ENCODE peak calls at places on chromosome 21, in four cellular contexts. One of them, this sample, is unnamed.

GRCh38 chr21:34076835-34077234 is 3.5 kb downstream of the MRPS6 start:
- DNase-seq in A549: no peak
- DNase-seq in BE2C: no peak
- DNase-seq in activated CD8-positive, alpha-beta T cell treated with anti-CD3 and anti-CD28 coated beads for 36 hours: no peak
- DNase-seq in this sample: no peak

GRCh38 chr21:26961704-26962103 is 5.2 kb downstream of the ADAMTS5 start:
- DNase-seq in A549: no peak
- DNase-seq in activated CD8-positive, alpha-beta T cell treated with anti-CD3 and anti-CD28 coated beads for 36 hours: peak
- DNase-seq in BE2C: peak
- DNase-seq in this sample: no peak

GRCh38 chr21:21463456-21463855 is 465.2 kb downstream of the NCAM2 start:
- DNase-seq in BE2C: no peak
- DNase-seq in activated CD8-positive, alpha-beta T cell treated with anti-CD3 and anti-CD28 coated beads for 36 hours: no peak
- DNase-seq in A549: no peak
- DNase-seq in this sample: no peak

GRCh38 chr21:37503848-37504467 is 137.4 kb downstream of the DYRK1A start:
- DNase-seq in activated CD8-positive, alpha-beta T cell treated with anti-CD3 and anti-CD28 coated beads for 36 hours: peak
- DNase-seq in A549: no peak
- DNase-seq in BE2C: no peak
- DNase-seq in this sample: no peak

GRCh38 chr21:25881524-25882376 is 147.0 kb downstream of the GABPA start:
- DNase-seq in A549: peak
- DNase-seq in BE2C: peak
- DNase-seq in activated CD8-positive, alpha-beta T cell treated with anti-CD3 and anti-CD28 coated beads for 36 hours: peak
- DNase-seq in this sample: no peak

GRCh38 chr21:27647921-27648320 is 681.0 kb upstream of the ADAMTS5 start:
- DNase-seq in A549: no peak
- DNase-seq in BE2C: no peak
- DNase-seq in activated CD8-positive, alpha-beta T cell treated with anti-CD3 and anti-CD28 coated beads for 36 hours: no peak
- DNase-seq in this sample: no peak

GRCh38 chr21:34582506-34583150 is 32.3 kb downstream of the RCAN1 start:
- DNase-seq in BE2C: no peak
- DNase-seq in A549: peak
- DNase-seq in activated CD8-positive, alpha-beta T cell treated with anti-CD3 and anti-CD28 coated beads for 36 hours: peak
- DNase-seq in this sample: no peak

GRCh38 chr21:27823652-27824201 is 856.8 kb upstream of the ADAMTS5 start:
- DNase-seq in A549: no peak
- DNase-seq in BE2C: no peak
- DNase-seq in activated CD8-positive, alpha-beta T cell treated with anti-CD3 and anti-CD28 coated beads for 36 hours: no peak
- DNase-seq in this sample: no peak

GRCh38 chr21:22728091-22728490 is 1729.9 kb downstream of the NCAM2 start:
- DNase-seq in BE2C: no peak
- DNase-seq in A549: no peak
- DNase-seq in activated CD8-positive, alpha-beta T cell treated with anti-CD3 and anti-CD28 coated beads for 36 hours: no peak
- DNase-seq in this sample: no peak

GRCh38 chr21:45747802-45748445 is 104.4 kb downstream of the PCBP3 start:
- DNase-seq in activated CD8-positive, alpha-beta T cell treated with anti-CD3 and anti-CD28 coated beads for 36 hours: no peak
- DNase-seq in BE2C: peak
- DNase-seq in A549: peak
- DNase-seq in this sample: no peak

GRCh38 chr21:34889537-34890257 is 159.4 kb downstream of the RUNX1 start:
- DNase-seq in A549: peak
- DNase-seq in BE2C: peak
- DNase-seq in activated CD8-positive, alpha-beta T cell treated with anti-CD3 and anti-CD28 coated beads for 36 hours: peak
- DNase-seq in this sample: no peak

GRCh38 chr21:24436236-24436635 is 1171.0 kb downstream of the MRPL39 start:
- DNase-seq in A549: no peak
- DNase-seq in activated CD8-positive, alpha-beta T cell treated with anti-CD3 and anti-CD28 coated beads for 36 hours: no peak
- DNase-seq in BE2C: no peak
- DNase-seq in this sample: no peak

GRCh38 chr21:34182436-34182835 is 109.1 kb downstream of the MRPS6 start:
- DNase-seq in activated CD8-positive, alpha-beta T cell treated with anti-CD3 and anti-CD28 coated beads for 36 hours: no peak
- DNase-seq in BE2C: no peak
- DNase-seq in A549: no peak
- DNase-seq in this sample: no peak

GRCh38 chr21:45528028-45528705 is 14.1 kb downstream of the SLC19A1 start:
- DNase-seq in activated CD8-positive, alpha-beta T cell treated with anti-CD3 and anti-CD28 coated beads for 36 hours: no peak
- DNase-seq in BE2C: no peak
- DNase-seq in A549: no peak
- DNase-seq in this sample: no peak

GRCh38 chr21:18384771-18385170 is 18.8 kb downstream of the TMPRSS15 start:
- DNase-seq in activated CD8-positive, alpha-beta T cell treated with anti-CD3 and anti-CD28 coated beads for 36 hours: no peak
- DNase-seq in BE2C: no peak
- DNase-seq in A549: no peak
- DNase-seq in this sample: no peak

GRCh38 chr21:24208562-24209260 is 1398.6 kb downstream of the MRPL39 start:
- DNase-seq in BE2C: no peak
- DNase-seq in activated CD8-positive, alpha-beta T cell treated with anti-CD3 and anti-CD28 coated beads for 36 hours: no peak
- DNase-seq in A549: no peak
- DNase-seq in this sample: no peak

GRCh38 chr21:33262921-33263320 is 3.2 kb upstream of the IL10RB start:
- DNase-seq in A549: no peak
- DNase-seq in activated CD8-positive, alpha-beta T cell treated with anti-CD3 and anti-CD28 coated beads for 36 hours: no peak
- DNase-seq in BE2C: no peak
- DNase-seq in this sample: no peak

GRCh38 chr21:33396436-33396835 is 6.8 kb upstream of the IFNGR2 start:
- DNase-seq in A549: no peak
- DNase-seq in BE2C: no peak
- DNase-seq in activated CD8-positive, alpha-beta T cell treated with anti-CD3 and anti-CD28 coated beads for 36 hours: no peak
- DNase-seq in this sample: no peak

GRCh38 chr21:45412909-45413581 is 8.1 kb downstream of the COL18A1 start:
- DNase-seq in activated CD8-positive, alpha-beta T cell treated with anti-CD3 and anti-CD28 coated beads for 36 hours: no peak
- DNase-seq in BE2C: peak
- DNase-seq in A549: no peak
- DNase-seq in this sample: no peak

GRCh38 chr21:45536301-45537081 is 5.7 kb downstream of the SLC19A1 start:
- DNase-seq in A549: no peak
- DNase-seq in BE2C: peak
- DNase-seq in activated CD8-positive, alpha-beta T cell treated with anti-CD3 and anti-CD28 coated beads for 36 hours: no peak
- DNase-seq in this sample: no peak

GRCh38 chr21:27740084-27740483 is 773.2 kb upstream of the ADAMTS5 start:
- DNase-seq in activated CD8-positive, alpha-beta T cell treated with anti-CD3 and anti-CD28 coated beads for 36 hours: no peak
- DNase-seq in A549: no peak
- DNase-seq in BE2C: no peak
- DNase-seq in this sample: no peak

GRCh38 chr21:26888256-26888655 is 43.0 kb upstream of the ADAMTS1 start:
- DNase-seq in A549: no peak
- DNase-seq in BE2C: no peak
- DNase-seq in activated CD8-positive, alpha-beta T cell treated with anti-CD3 and anti-CD28 coated beads for 36 hours: no peak
- DNase-seq in this sample: no peak

GRCh38 chr21:34852438-34852837 is 183.6 kb downstream of the CLIC6 start:
- DNase-seq in activated CD8-positive, alpha-beta T cell treated with anti-CD3 and anti-CD28 coated beads for 36 hours: no peak
- DNase-seq in A549: no peak
- DNase-seq in BE2C: no peak
- DNase-seq in this sample: no peak

GRCh38 chr21:28253971-28254370 is 738.7 kb downstream of the LTN1 start:
- DNase-seq in A549: no peak
- DNase-seq in activated CD8-positive, alpha-beta T cell treated with anti-CD3 and anti-CD28 coated beads for 36 hours: no peak
- DNase-seq in BE2C: no peak
- DNase-seq in this sample: no peak

GRCh38 chr21:38494688-38495087 is 3.6 kb downstream of the ERG start:
- DNase-seq in BE2C: no peak
- DNase-seq in activated CD8-positive, alpha-beta T cell treated with anti-CD3 and anti-CD28 coated beads for 36 hours: no peak
- DNase-seq in A549: no peak
- DNase-seq in this sample: no peak

GRCh38 chr21:42737969-42738590 is 84.7 kb downstream of the PDE9A start:
- DNase-seq in BE2C: no peak
- DNase-seq in A549: no peak
- DNase-seq in activated CD8-positive, alpha-beta T cell treated with anti-CD3 and anti-CD28 coated beads for 36 hours: peak
- DNase-seq in this sample: no peak

DNA sequence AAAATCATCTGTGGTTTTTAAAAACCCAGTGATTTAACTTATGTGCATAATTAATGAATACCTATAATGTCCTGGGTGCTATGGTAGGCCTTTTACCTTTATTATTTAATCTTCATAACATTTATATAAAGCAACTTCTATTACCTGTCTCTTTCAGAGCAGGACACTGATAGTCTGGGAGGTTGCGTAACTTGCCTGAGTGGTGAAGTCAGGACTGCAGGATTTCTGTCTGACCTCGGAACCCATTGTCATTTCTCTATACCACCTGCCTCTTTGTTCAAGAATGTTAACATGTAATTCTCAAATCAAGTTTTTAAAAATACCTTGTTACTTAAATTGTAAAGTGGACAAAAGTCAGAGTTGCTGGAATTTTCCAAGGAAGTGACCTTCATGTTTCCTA is 41.0 kb upstream of the BACH1 start:
- DNase-seq in BE2C: no peak
- DNase-seq in A549: no peak
- DNase-seq in activated CD8-positive, alpha-beta T cell treated with anti-CD3 and anti-CD28 coated beads for 36 hours: no peak
- DNase-seq in this sample: no peak
- TF ChIP-seq CTCF in BE2C: no peak
- TF ChIP-seq CTCF in A549: no peak
- TF ChIP-seq CTCF in activated CD8-positive, alpha-beta T cell treated with anti-CD3 and anti-CD28 coated beads for 36 hours: no peak
- TF ChIP-seq CTCF in this sample: no peak

DNA sequence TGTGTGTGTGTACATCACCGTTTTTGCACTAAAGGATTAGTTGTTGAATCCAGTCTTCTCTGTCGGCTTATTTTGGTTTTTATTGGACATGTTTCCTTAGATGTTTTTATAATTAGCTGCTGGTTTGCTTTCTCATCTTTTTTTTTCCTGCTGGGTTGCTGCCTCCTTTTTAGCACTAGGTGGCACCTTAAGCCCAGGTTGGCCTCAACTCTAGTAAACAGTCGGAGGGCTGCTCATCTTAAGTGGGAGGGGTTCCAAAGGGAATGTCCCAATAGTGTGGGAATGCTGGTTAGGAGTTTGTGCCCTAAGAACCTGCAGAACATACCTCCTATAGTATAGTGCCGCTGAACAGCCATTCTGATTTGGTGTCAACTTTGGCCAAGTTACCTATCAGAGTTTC is 570.1 kb upstream of the CXADR start:
- DNase-seq in BE2C: peak
- DNase-seq in A549: no peak
- DNase-seq in activated CD8-positive, alpha-beta T cell treated with anti-CD3 and anti-CD28 coated beads for 36 hours: no peak
- DNase-seq in this sample: no peak
- TF ChIP-seq CTCF in BE2C: peak
- TF ChIP-seq CTCF in A549: peak
- TF ChIP-seq CTCF in activated CD8-positive, alpha-beta T cell treated with anti-CD3 and anti-CD28 coated beads for 36 hours: no peak
- TF ChIP-seq CTCF in this sample: no peak

DNA sequence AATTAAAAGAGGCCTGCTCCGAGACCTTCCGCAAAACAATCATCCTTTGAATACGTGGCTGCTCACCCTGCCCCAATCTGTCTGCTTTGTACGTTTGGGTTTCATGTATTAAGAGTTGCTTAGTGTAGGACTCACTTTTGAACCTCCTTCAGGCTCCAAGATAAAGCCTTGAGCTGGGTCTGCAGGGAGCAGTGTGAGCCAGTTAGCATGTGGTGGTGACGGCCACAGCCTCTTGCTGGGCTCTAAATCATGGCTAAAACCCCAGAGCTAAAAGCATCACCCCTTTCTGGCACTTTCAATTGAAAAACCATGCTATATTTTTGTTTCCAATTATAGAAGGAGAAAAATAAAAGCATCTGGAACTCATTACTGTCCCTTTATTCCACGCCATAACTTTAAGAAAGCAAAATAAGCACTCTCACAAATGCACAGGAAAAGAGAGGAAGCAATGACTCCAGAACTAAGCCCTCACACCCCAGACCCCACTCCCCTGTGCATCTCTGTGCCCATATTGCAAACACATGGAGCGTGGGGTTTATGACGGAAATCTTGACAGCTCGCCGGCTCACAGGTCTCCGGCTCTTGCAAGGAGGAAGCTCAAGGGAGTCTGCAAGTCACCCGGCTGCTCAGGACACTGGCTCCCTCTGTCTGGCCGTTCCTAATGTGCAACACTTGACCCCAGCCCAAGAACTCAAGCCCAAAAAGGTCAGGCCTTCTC is 135.5 kb downstream of the MIS18A start:
- DNase-seq in activated CD8-positive, alpha-beta T cell treated with anti-CD3 and anti-CD28 coated beads for 36 hours: no peak
- DNase-seq in BE2C: no peak
- DNase-seq in A549: no peak
- DNase-seq in this sample: no peak
- TF ChIP-seq CTCF in activated CD8-positive, alpha-beta T cell treated with anti-CD3 and anti-CD28 coated beads for 36 hours: no peak
- TF ChIP-seq CTCF in BE2C: no peak
- TF ChIP-seq CTCF in A549: no peak
- TF ChIP-seq CTCF in this sample: no peak

DNA sequence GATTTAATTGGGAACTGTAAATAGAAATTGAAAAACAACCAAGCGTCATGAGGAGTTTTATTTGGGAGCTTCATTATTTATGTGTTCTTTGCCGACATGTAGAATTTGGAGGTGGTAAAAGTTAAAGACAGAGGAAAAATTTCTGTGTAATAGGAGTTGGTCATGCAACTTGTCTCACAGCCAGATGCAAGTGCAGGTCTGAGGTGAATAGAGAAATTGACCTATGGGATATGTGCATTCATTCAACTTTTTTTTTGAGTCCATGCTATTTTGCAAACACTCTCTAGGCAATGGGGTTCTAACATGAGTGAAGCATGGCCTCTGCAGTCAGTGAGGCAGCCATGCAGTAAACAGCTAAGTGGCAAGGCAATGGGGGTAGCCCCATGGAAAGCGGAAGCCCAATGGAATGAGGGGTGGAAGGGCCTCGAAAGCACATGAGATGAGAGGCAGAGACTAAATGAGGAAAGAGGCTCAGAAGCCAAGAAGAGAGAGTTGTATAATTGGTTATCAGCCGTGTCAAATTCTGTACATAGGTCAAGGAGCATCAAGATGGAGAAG is 56.4 kb upstream of the NRIP1 start:
- DNase-seq in A549: no peak
- DNase-seq in activated CD8-positive, alpha-beta T cell treated with anti-CD3 and anti-CD28 coated beads for 36 hours: no peak
- DNase-seq in BE2C: no peak
- DNase-seq in this sample: no peak
- TF ChIP-seq CTCF in A549: no peak
- TF ChIP-seq CTCF in activated CD8-positive, alpha-beta T cell treated with anti-CD3 and anti-CD28 coated beads for 36 hours: no peak
- TF ChIP-seq CTCF in BE2C: no peak
- TF ChIP-seq CTCF in this sample: no peak

DNA sequence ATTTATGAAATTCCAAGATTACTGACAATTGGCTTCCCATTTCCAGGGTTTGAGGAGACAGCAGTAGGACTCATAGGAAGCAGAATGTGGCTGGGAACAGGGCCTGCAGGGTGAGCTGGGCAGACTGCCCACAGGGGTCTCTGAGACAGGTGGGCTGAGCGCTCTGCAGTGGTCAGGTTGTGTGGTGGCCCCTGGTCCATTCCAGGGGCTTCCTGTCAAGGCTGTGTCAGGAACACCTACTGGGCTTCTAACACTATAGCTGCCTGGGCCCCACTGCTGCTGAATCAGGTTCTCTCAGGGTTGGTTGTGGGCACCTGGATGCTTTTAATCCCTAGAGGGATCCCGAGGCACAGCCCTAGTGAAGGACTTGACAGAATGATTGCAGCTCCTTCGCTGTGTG is 72.1 kb downstream of the BACE2 start:
- DNase-seq in BE2C: no peak
- DNase-seq in activated CD8-positive, alpha-beta T cell treated with anti-CD3 and anti-CD28 coated beads for 36 hours: no peak
- DNase-seq in A549: no peak
- DNase-seq in this sample: no peak
- TF ChIP-seq CTCF in BE2C: no peak
- TF ChIP-seq CTCF in activated CD8-positive, alpha-beta T cell treated with anti-CD3 and anti-CD28 coated beads for 36 hours: no peak
- TF ChIP-seq CTCF in A549: no peak
- TF ChIP-seq CTCF in this sample: no peak

GRCh38 chr21:39720126-39720778 is 24.7 kb upstream of the IGSF5 start:
- DNase-seq in BE2C: no peak
- DNase-seq in activated CD8-positive, alpha-beta T cell treated with anti-CD3 and anti-CD28 coated beads for 36 hours: no peak
- DNase-seq in A549: no peak
- DNase-seq in this sample: no peak
- TF ChIP-seq CTCF in BE2C: peak
- TF ChIP-seq CTCF in activated CD8-positive, alpha-beta T cell treated with anti-CD3 and anti-CD28 coated beads for 36 hours: no peak
- TF ChIP-seq CTCF in A549: no peak
- TF ChIP-seq CTCF in this sample: no peak

GRCh38 chr21:36422279-36423098 is 37.3 kb downstream of the CHAF1B start:
- DNase-seq in activated CD8-positive, alpha-beta T cell treated with anti-CD3 and anti-CD28 coated beads for 36 hours: peak
- DNase-seq in BE2C: peak
- DNase-seq in A549: peak
- DNase-seq in this sample: no peak
- TF ChIP-seq CTCF in activated CD8-positive, alpha-beta T cell treated with anti-CD3 and anti-CD28 coated beads for 36 hours: peak
- TF ChIP-seq CTCF in BE2C: peak
- TF ChIP-seq CTCF in A549: peak
- TF ChIP-seq CTCF in this sample: no peak